ENCODE peak calls at places on chromosomes 11 and 22, in four cellular contexts. M, B, F and Y are unnamed samples.

GRCh38 chr11:78733031-78733430 is 158.4 kb upstream of the NARS2 start:
- DNase-seq in M (no peak), F (no peak), B (no peak), Y (no peak)

GRCh38 chr22:21698430-21699329 is 32.9 kb downstream of the PPIL2 start:
- DNase-seq in B (no peak), F (no peak), M (no peak), Y (no peak)

GRCh38 chr11:81444306-81444705 is 1289.4 kb downstream of the FAM181B start:
- DNase-seq in M (no peak), F (no peak), B (no peak), Y (no peak)

GRCh38 chr22:36330655-36331305 is 57.0 kb downstream of the MYH9 start:
- DNase-seq in M (no peak), F (no peak), B (no peak), Y (no peak)

GRCh38 chr11:115920087-115920461 is 415.9 kb upstream of the CADM1 start:
- DNase-seq in F (no peak), M (no peak), B (no peak), Y (no peak)

GRCh38 chr11:19524171-19524671 is 188.4 kb upstream of the NAV2 start:
- DNase-seq in B (no peak), F (no peak), M (no peak), Y (no peak)

GRCh38 chr11:133082851-133083488 is 449.3 kb downstream of the OPCML start:
- DNase-seq in M (peak; percentile 44), F (peak; percentile 67), B (no peak), Y (peak; percentile 74)

GRCh38 chr22:32926600-32926999 is 125.1 kb downstream of the TIMP3 start:
- DNase-seq in B (no peak), M (no peak), F (no peak), Y (no peak)

GRCh38 chr22:49880281-49880680 is 26.6 kb downstream of the ZBED4 start:
- DNase-seq in F (no peak), M (no peak), B (no peak), Y (no peak)

GRCh38 chr11:119144825-119145476 is 3.9 kb upstream of the ABCG4 start:
- DNase-seq in M (peak; percentile 67), B (no peak), F (no peak), Y (peak; percentile 29)

GRCh38 chr11:106585061-106585460 is 433.2 kb downstream of the GUCY1A2 start:
- DNase-seq in M (no peak), B (no peak), F (no peak), Y (no peak)

GRCh38 chr22:23622634-23623033 is 9.5 kb downstream of the DRICH1 start:
- DNase-seq in B (no peak), M (no peak), F (no peak), Y (no peak)

GRCh38 chr11:30586251-30587144 is at the start of gene MPPED2:
- DNase-seq in B (peak; percentile 52), M (peak; percentile 3), F (peak; percentile 14), Y (peak; percentile 49)

GRCh38 chr22:26550498-26551033 is 38.3 kb upstream of the TFIP11 start:
- DNase-seq in M (no peak), F (no peak), B (no peak), Y (no peak)

GRCh38 chr22:26542831-26543230 is 30.6 kb upstream of the TFIP11 start:
- DNase-seq in F (no peak), M (no peak), B (no peak), Y (no peak)

GRCh38 chr11:9692696-9693095 is 28.8 kb downstream of the SWAP70 start:
- DNase-seq in M (no peak), B (no peak), F (no peak), Y (no peak)

GRCh38 chr11:69632900-69633299 is 8.1 kb upstream of the CCND1 start:
- DNase-seq in F (no peak), M (no peak), B (no peak), Y (no peak)

GRCh38 chr11:76782526-76783293 is 446 bp upstream of the TSKU start:
- DNase-seq in F (peak; percentile 65), B (peak; percentile 54), M (peak; percentile 81), Y (peak; percentile 93)

GRCh38 chr11:60942970-60943565 is 8.9 kb downstream of the SLC15A3 start:
- DNase-seq in F (no peak), B (peak; percentile 39), M (peak; percentile 63), Y (peak; percentile 57)

GRCh38 chr22:49046546-49047305 is 780.9 kb downstream of the BRD1 start:
- DNase-seq in B (no peak), M (peak; percentile 66), F (peak; percentile 15), Y (peak; percentile 57)

GRCh38 chr22:42837556-42837955 is 19.5 kb downstream of the ARFGAP3 start:
- DNase-seq in M (no peak), B (no peak), F (no peak), Y (no peak)

GRCh38 chr22:44574057-44574456 is 76.0 kb upstream of the RTL6 start:
- DNase-seq in B (no peak), F (no peak), M (no peak), Y (no peak)

GRCh38 chr22:43658823-43659222 is 153.3 kb downstream of the EFCAB6 start:
- DNase-seq in F (no peak), B (no peak), M (no peak), Y (no peak)

GRCh38 chr22:26564181-26564580 is 25.8 kb downstream of the TPST2 start:
- DNase-seq in F (no peak), B (no peak), M (no peak), Y (no peak)

GRCh38 chr11:123470862-123471261 is 40.8 kb downstream of the GRAMD1B start:
- DNase-seq in M (no peak), F (no peak), B (no peak), Y (no peak)

GRCh38 chr11:22640862-22641261 is 15.2 kb upstream of the FANCF start:
- DNase-seq in M (no peak), F (no peak), B (no peak), Y (no peak)

GRCh38 chr22:30650508-30651116 is 15.0 kb downstream of the SLC35E4 start:
- DNase-seq in B (no peak), F (no peak), M (no peak), Y (no peak)

GRCh38 chr11:29260939-29261705 is 755.7 kb downstream of the KCNA4 start:
- DNase-seq in B (no peak), M (no peak), F (no peak), Y (no peak)

GRCh38 chr11:70741085-70741484 is 342.8 kb downstream of the CTTN start:
- DNase-seq in B (no peak), F (no peak), M (no peak), Y (no peak)

GRCh38 chr11:66106786-66107599 is 36.9 kb downstream of the PACS1 start:
- DNase-seq in F (no peak), B (no peak), M (no peak), Y (no peak)

GRCh38 chr11:59801160-59801706 is 9.3 kb downstream of the MRPL16 start:
- DNase-seq in B (no peak), M (no peak), F (no peak), Y (no peak)

GRCh38 chr11:114058026-114058706 is 1.3 kb upstream of the ZBTB16 start:
- DNase-seq in B (no peak), F (no peak), M (no peak), Y (no peak)

GRCh38 chr11:2211113-2211971 is 39.7 kb upstream of the TH start:
- DNase-seq in B (no peak), M (peak; percentile 97), F (no peak), Y (peak; percentile 96)